ENCODE peak calls at places on chromosomes 12 and 14, in ten cellular contexts. W is GM12878, G is SK-N-SH, A is stomach, I is HepG2, J is endothelial cell of umbilical vein, M is suprapubic skin, S is prostate gland, P is HCT116, L is upper lobe of left lung. V is an unnamed sample.

GRCh38 chr12:123532808-123533649 is 490 bp downstream of the RILPL1 start:
- DNase-seq in W (no peak), G (no peak), A (peak; percentile 28), I (peak; percentile 27), J (peak; percentile 65), M (peak; percentile 74), S (no peak), P (no peak), L (peak; percentile 40), V (no peak)

GRCh38 chr12:111438501-111438900 is 32.8 kb downstream of the SH2B3 start:
- DNase-seq in W (no peak), G (no peak), A (peak; percentile 48), I (no peak), J (peak; percentile 67), M (no peak), S (no peak), P (no peak), L (peak; percentile 65), V (no peak)

GRCh38 chr12:25051583-25052190 is 102.8 kb upstream of the BCAT1 start:
- DNase-seq in W (peak; percentile 84), G (no peak), A (no peak), I (no peak), J (no peak), M (no peak), S (no peak), P (no peak), L (peak; percentile 24), V (no peak)

GRCh38 chr14:65434216-65434850 is 21.8 kb downstream of the FUT8 start:
- DNase-seq in W (no peak), G (no peak), A (no peak), I (no peak), J (no peak), M (no peak), S (no peak), P (no peak), L (no peak), V (no peak)

GRCh38 chr14:50260511-50260910 is 29.1 kb upstream of the SOS2 start:
- DNase-seq in W (no peak), G (peak; percentile 19), A (no peak), I (peak; percentile 23), J (peak; percentile 37), M (no peak), S (no peak), P (peak; percentile 3), L (no peak), V (no peak)

GRCh38 chr14:76924363-76925151 is 98.3 kb downstream of the LRRC74A start:
- DNase-seq in W (no peak), G (peak; percentile 85), A (no peak), I (peak; percentile 36), J (no peak), M (no peak), S (no peak), P (no peak), L (no peak), V (no peak)

GRCh38 chr14:71371711-71372396 is 464.6 kb downstream of the PCNX1 start:
- DNase-seq in W (no peak), G (no peak), A (no peak), I (no peak), J (peak; percentile 80), M (no peak), S (no peak), P (no peak), L (no peak), V (no peak)

GRCh38 chr12:113088971-113089756 is 32.6 kb downstream of the DTX1 start:
- DNase-seq in W (peak; percentile 64), G (no peak), A (no peak), I (no peak), J (no peak), M (no peak), S (no peak), P (no peak), L (no peak), V (no peak)

GRCh38 chr12:119006749-119007148 is 25.4 kb downstream of the SRRM4 start:
- DNase-seq in W (no peak), G (peak; percentile 74), A (no peak), I (no peak), J (no peak), M (no peak), S (no peak), P (no peak), L (no peak), V (no peak)

GRCh38 chr12:122421815-122422737 is at the start of gene CLIP1:
- DNase-seq in W (no peak), G (peak; percentile 87), A (peak; percentile 72), I (peak; percentile 27), J (peak; percentile 63), M (peak; percentile 75), S (peak; percentile 55), P (no peak), L (peak; percentile 73), V (no peak)

GRCh38 chr12:122422769-122423257 is 344 bp upstream of the CLIP1 start:
- DNase-seq in W (no peak), G (no peak), A (no peak), I (peak; percentile 49), J (peak; percentile 49), M (peak; percentile 72), S (no peak), P (no peak), L (peak; percentile 32), V (no peak)

GRCh38 chr12:122421263-122421814 is 1.1 kb downstream of the CLIP1 start:
- DNase-seq in W (no peak), G (peak; percentile 66), A (peak; percentile 35), I (peak; percentile 82), J (no peak), M (peak; percentile 80), S (peak; percentile 54), P (no peak), L (peak; percentile 64), V (no peak)

GRCh38 chr12:122420471-122421262 is 1.8 kb downstream of the CLIP1 start:
- DNase-seq in W (no peak), G (no peak), A (no peak), I (no peak), J (no peak), M (peak; percentile 46), S (no peak), P (no peak), L (no peak), V (no peak)

GRCh38 chr12:122423258-122424165 is 1.0 kb upstream of the CLIP1 start:
- DNase-seq in W (no peak), G (peak; percentile 60), A (no peak), I (peak; percentile 64), J (peak; percentile 86), M (no peak), S (no peak), P (peak; percentile 50), L (peak; percentile 33), V (no peak)
- TF ChIP-seq POLR2AphosphoS5 in W (no peak), G (peak; percentile 30), A (no peak), I (peak; percentile 31), J (peak; percentile 14), M (no peak), S (no peak), P (no peak), L (no peak), V (peak; percentile 35)

GRCh38 chr14:104140213-104140462 is 1.8 kb downstream of the KIF26A start:
- DNase-seq in W (no peak), G (peak; percentile 39), A (no peak), I (no peak), J (no peak), M (no peak), S (no peak), P (no peak), L (no peak), V (no peak)
- H3K4me3 ChIP-seq in W (no peak overlapping the region), G (peak overlapping the region; percentile 70), A (no peak overlapping the region), I (no peak overlapping the region), J (no peak overlapping the region), M (no peak overlapping the region), S (no peak overlapping the region), P (peak overlapping the region; percentile 81), L (no peak overlapping the region), V (no peak overlapping the region)

GRCh38 chr14:54325766-54326165 is 71.0 kb upstream of the CDKN3 start:
- DNase-seq in W (no peak), G (no peak), A (no peak), I (no peak), J (no peak), M (no peak), S (no peak), P (no peak), L (no peak), V (no peak)

GRCh38 chr14:54322241-54322640 is 74.6 kb upstream of the CDKN3 start:
- DNase-seq in W (no peak), G (no peak), A (no peak), I (no peak), J (no peak), M (no peak), S (no peak), P (no peak), L (no peak), V (no peak)

GRCh38 chr14:54317396-54317795 is 79.4 kb upstream of the CDKN3 start:
- DNase-seq in W (no peak), G (no peak), A (no peak), I (no peak), J (no peak), M (no peak), S (no peak), P (no peak), L (no peak), V (no peak)

DNA sequence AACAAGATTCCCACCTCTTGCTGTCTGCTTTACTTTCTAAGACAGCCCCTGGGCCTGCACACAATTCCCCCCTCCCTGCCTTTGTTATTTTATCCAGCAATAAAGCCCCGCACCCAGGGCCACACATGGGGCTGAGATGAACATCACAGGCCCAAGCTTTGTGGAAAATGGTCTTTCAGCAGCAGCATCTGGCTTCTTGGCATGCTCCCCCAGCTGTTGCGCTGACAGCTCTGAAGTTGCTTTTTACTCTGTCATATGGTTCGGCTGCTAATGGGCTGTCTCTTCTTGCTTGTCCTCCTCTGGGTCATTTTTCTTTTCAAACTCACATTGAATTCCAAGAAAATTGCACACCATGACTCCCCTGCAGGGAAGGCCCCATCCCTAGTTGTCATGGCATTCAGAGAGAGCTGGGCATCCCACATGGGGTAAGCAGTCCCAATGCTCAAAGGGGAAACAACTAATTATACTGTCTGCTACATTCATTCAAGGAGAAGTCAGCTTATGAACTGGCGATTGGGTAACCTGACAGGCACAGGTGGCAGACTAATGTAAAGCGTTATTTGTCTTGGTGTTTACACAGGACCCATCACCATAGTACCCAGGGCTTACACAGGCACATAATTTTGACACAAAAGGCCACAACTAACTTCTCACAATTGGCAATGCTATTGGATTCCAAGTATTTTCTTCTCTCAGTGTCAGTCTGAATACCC is 74.0 kb upstream of the CDKN3 start:
- DNase-seq in W (no peak), G (no peak), A (no peak), I (no peak), J (no peak), M (no peak), S (no peak), P (no peak), L (no peak), V (no peak)
- H3K9me3 ChIP-seq in W (no peaks in the 10 kb centered on the region), G (no peaks in the 10 kb centered on the region), A (no peaks in the 10 kb centered on the region), I (no peaks in the 10 kb centered on the region), J (no peaks in the 10 kb centered on the region), M (no peaks in the 10 kb centered on the region), S (no peaks in the 10 kb centered on the region), P (no peaks in the 10 kb centered on the region), L (no peaks in the 10 kb centered on the region), V (no peaks in the 10 kb centered on the region)

DNA sequence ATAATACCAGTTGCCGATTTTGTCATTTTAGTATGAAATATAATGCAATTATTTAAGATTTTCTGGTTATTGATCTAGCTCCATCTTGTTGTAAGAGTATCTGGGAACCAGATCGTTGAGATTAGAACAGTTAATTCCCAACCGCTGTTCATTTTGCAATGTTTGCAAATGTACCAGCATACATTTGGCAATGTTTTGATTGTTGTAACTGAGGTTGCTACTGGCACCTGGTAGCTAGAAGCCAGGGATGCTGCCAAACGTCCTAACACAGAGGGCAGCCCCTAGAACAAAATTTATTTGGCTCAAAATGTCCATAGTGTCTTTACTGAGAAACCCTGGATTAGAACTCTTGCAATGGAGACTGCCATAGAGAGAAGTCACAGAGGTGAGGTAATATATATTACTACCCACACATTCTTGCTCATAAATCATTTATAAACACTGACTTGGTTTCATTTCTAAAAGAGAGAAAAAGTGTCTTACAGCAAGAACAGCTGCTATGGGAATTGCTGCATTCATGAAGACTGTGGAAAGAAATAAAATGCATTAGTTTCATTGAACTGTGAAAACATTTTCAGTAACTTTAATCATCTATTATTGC is 46.3 kb downstream of the ABCC9 start:
- DNase-seq in W (no peak), G (no peak), A (no peak), I (no peak), J (no peak), M (no peak), S (no peak), P (no peak), L (no peak), V (no peak)
- TF ChIP-seq POLR2AphosphoS5 in W (no peak), G (no peak), A (peak; percentile 70), I (no peak), J (no peak), M (no peak), S (no peak), P (no peak), L (no peak), V (no peak)

V was measured in vagina.